ENCODE peak calls at places on chromosomes 6 and 20, in eight cellular contexts. W is thyroid gland, E is adrenal gland, C is vagina, A is HCT116, Z is right lobe of liver, B is testis, S is GM12878. G is an unnamed sample.
A peak's percentile ranks its signal among the peaks of the same experiment; 100 is the strongest.

GRCh38 chr6:90472716-90473115 is 114.2 kb downstream of the MAP3K7 start:
- DNase-seq in E (no peak), A (no peak), W (no peak), C (no peak), Z (no peak), B (no peak), S (no peak), G (no peak)

GRCh38 chr6:117933471-117933870 is 26.4 kb downstream of the SLC35F1 start:
- DNase-seq in Z (no peak), E (no peak), W (no peak), A (no peak), B (no peak), S (no peak), C (no peak), G (no peak)

GRCh38 chr6:13390658-13391057 is 62.3 kb upstream of the TBC1D7 start:
- DNase-seq in S (no peak), A (no peak), Z (no peak), E (no peak), W (no peak), C (no peak), B (no peak), G (no peak)

GRCh38 chr20:55514498-55514897 is 490.8 kb downstream of the CBLN4 start:
- DNase-seq in E (no peak), Z (no peak), S (no peak), W (no peak), C (no peak), B (no peak), A (no peak), G (no peak)

GRCh38 chr6:6244624-6245023 is 75.8 kb downstream of the F13A1 start:
- DNase-seq in E (no peak), C (no peak), Z (no peak), S (no peak), A (no peak), B (no peak), W (no peak), G (no peak)

GRCh38 chr6:32627831-32628230 is 9.4 kb upstream of the HLA-DQA1 start:
- DNase-seq in W (no peak), B (peak; percentile 47), A (no peak), E (peak; percentile 63), C (no peak), Z (no peak), S (peak; percentile 55), G (no peak)

GRCh38 chr20:3218307-3218988 is 9.2 kb downstream of the ITPA start:
- DNase-seq in W (peak; percentile 80), E (peak; percentile 67), Z (peak; percentile 60), A (no peak), C (no peak), B (peak; percentile 69), S (no peak), G (no peak)

GRCh38 chr6:140867336-140867735 is 1265.4 kb upstream of the GJE1 start:
- DNase-seq in E (no peak), B (no peak), W (no peak), A (no peak), Z (no peak), C (no peak), S (no peak), G (no peak)

GRCh38 chr6:14544689-14545088 is 427.1 kb downstream of the CD83 start:
- DNase-seq in E (no peak), Z (no peak), S (no peak), C (no peak), B (no peak), A (no peak), W (no peak), G (no peak)

GRCh38 chr20:47708953-47709833 is 76.1 kb downstream of the SULF2 start:
- DNase-seq in A (no peak), C (no peak), B (no peak), E (no peak), W (no peak), S (no peak), Z (no peak), G (no peak)

GRCh38 chr6:51868591-51869355 is 218.6 kb downstream of the PKHD1 start:
- DNase-seq in S (no peak), E (no peak), A (no peak), W (no peak), Z (no peak), C (no peak), B (no peak), G (no peak)

GRCh38 chr6:4348462-4349112 is 213.2 kb upstream of the ECI2 start:
- DNase-seq in A (no peak), W (no peak), S (peak; percentile 45), B (no peak), E (no peak), C (no peak), Z (no peak), G (peak; percentile 88)

GRCh38 chr6:18102783-18103509 is 19.5 kb downstream of the NHLRC1 start:
- DNase-seq in W (no peak), E (no peak), S (no peak), B (no peak), Z (no peak), C (no peak), A (no peak), G (no peak)

GRCh38 chr20:17594443-17594842 is 24.6 kb downstream of the DSTN start:
- DNase-seq in S (no peak), C (no peak), A (no peak), E (no peak), W (peak; percentile 89), B (no peak), Z (no peak), G (no peak)

GRCh38 chr20:14921546-14921945 is 584.1 kb upstream of the FLRT3 start:
- DNase-seq in B (no peak), S (no peak), C (no peak), E (no peak), A (no peak), W (no peak), Z (no peak), G (no peak)

GRCh38 chr6:53858196-53858595 is 63.4 kb downstream of the LRRC1 start:
- DNase-seq in Z (no peak), W (no peak), B (no peak), C (no peak), S (no peak), E (no peak), A (no peak), G (no peak)

GRCh38 chr6:89729818-89730217 is 89.8 kb downstream of the MDN1 start:
- DNase-seq in B (no peak), C (no peak), Z (no peak), W (no peak), A (no peak), E (no peak), S (peak; percentile 8), G (no peak)

GRCh38 chr6:156427345-156427744 is 349.8 kb upstream of the ARID1B start:
- DNase-seq in E (no peak), B (no peak), S (no peak), W (peak; percentile 38), C (no peak), Z (no peak), A (no peak), G (no peak)

DNA sequence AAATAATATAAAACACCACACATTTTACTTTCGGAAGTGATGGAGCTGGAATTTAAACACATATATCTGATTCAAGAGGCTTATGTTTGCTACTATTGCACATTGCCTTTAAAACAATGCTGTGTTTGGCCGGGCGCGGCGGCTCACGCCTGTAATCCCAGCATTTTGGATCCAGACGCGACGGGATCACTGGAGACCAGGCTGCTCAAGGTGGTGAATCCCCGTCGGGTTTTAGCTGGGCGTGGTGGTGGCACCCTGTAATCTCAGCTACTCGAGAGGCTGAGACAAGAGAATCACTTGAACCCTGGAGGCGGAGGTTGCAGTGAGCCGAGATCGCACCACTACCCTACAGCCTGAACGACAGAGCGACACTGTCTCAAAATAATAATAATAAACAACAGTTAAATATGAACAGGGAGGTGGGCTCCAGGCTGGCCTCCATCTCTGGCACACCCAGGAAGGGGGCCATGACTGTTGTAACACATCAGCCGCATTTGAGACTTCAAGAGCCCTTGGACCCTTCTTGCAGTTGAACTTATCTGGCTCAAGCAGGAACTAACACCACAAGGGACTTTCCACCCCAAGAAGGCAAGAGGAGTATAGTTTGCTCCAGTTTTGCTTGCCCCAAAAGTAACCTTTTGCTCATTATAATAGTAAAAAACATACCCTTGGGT is 127.1 kb upstream of the ZNF184 start:
- DNase-seq in E (no peak), Z (no peak), W (no peak), S (no peak), B (no peak), A (no peak), C (no peak), G (no peak)
- TF ChIP-seq POLR2A in E (no peak), Z (no peak), W (no peak), S (no peak), B (no peak), A (no peak), C (no peak), G (no peak)

DNA sequence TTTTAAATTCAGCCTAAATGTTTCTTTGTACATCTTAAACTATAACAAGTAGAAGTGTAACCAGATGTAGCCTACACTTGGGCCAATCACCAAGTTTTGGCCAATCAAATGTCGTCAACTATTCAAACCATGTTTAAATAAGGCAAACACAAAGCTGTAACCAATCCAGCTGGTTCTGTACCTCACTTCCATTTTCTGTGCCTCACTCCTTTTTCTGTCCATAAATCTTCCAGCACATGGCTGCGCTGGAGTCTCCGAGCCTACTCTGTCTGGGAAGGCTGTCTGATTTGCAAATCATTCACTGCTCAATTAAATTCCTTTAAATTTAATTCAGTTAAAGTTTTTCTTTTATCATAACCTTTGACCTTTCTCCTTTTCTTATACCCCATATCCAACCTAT is 7.7 kb upstream of the AHI1 start:
- DNase-seq in C (no peak), Z (no peak), E (no peak), B (no peak), A (no peak), W (no peak), S (no peak), G (no peak)
- H3K27ac ChIP-seq in C (no peak overlapping the region), Z (no peak overlapping the region), E (no peak overlapping the region), B (no peak overlapping the region), A (no peak overlapping the region), W (no peak overlapping the region), S (no peak overlapping the region), G (no peak overlapping the region)

GRCh38 chr20:33781945-33782344 is 29.2 kb upstream of the CHMP4B start:
- DNase-seq in Z (no peak), C (no peak), W (no peak), E (no peak), B (no peak), S (no peak), A (no peak), G (no peak)
- H3K4me1 ChIP-seq in Z (no peaks in the 10 kb centered on the region), C (no peaks in the 10 kb centered on the region), W (no peaks in the 10 kb centered on the region), E (no peaks in the 10 kb centered on the region), B (no peaks in the 10 kb centered on the region), S (peaks cover 43% of the 10 kb centered on the region), A (peaks cover 30% of the 10 kb centered on the region), G (no peaks in the 10 kb centered on the region)

DNA sequence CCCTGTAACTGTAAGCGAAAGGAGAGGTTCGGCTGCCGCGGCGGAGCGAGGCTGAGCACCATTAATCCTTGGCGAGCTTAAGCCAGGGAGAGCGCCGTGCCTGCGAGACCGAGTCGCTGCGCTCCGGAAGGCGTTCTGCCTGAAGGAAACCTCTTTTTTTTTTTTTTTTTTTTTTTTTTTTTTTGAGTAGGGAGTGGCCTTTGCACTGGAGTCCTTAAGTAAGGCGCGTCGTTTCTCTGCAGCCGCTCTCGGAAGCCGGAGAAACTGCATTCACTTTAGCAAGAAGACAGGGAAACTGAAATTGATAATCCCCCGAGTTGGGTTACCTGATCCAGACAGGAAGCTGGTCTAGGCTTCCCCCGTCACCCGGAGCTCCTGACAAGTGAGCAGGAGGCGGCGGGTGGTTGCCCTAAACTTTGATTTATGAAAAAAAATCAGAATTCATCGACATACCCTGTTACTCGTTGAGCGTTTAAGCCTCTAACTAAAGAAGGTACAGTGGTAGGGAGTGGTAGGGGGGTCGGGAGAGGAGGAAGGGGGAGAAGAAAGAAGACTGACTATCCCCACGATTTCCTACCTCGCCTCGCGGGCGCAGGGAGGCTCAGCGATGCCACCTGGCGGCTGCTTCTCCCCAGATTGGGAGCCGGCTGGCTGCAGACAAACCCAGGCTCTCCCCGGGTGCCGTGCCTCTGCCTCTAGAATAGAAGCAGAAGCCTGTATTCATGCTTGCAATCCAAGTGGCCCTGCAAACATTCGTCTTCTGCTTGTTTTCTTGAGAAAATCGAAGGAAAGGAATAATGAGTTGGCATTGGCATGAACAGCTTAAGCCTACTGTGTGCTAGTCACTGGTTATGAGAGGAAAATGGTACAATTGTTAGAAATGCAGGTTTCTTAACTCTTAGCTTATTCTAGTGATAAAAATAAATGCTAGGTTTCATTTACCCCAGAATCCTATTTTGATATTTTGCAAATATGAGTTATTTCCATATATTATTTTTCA is 4.4 kb upstream of the SOX4 start:
- DNase-seq in B (peak; percentile 92), A (peak; percentile 64), C (no peak), Z (peak; percentile 89), S (no peak), E (peak; percentile 90), W (peak; percentile 90), G (peak; percentile 91)
- TF ChIP-seq POLR2A in B (no peak), A (peak; percentile 22), C (peak; percentile 42), Z (no peak), S (peak; percentile 59), E (no peak), W (peak; percentile 23), G (no peak)

G was measured in sigmoid colon.